ENCODE peak calls at places on chromosome 11, in five cellular contexts. J is spleen, X is upper lobe of left lung, N is H1, D is esophagus muscularis mucosa. V is an unnamed sample.
A peak's percentile ranks its signal among the peaks of the same experiment; 100 is the strongest.

GRCh38 chr11:78763664-78764063 is 189.0 kb upstream of the NARS2 start:
- DNase-seq in J (no peak), N (no peak), X (no peak), D (no peak), V (no peak)

GRCh38 chr11:108973402-108974119 is 308.7 kb downstream of the DDX10 start:
- DNase-seq in J (no peak), N (no peak), X (no peak), D (no peak), V (no peak)

GRCh38 chr11:79493555-79494171 is 52.8 kb upstream of the TENM4 start:
- DNase-seq in X (peak; percentile 3), N (peak; percentile 98), D (no peak), J (peak; percentile 81), V (peak; percentile 81)

GRCh38 chr11:130994043-130994442 is 77.8 kb upstream of the SNX19 start:
- DNase-seq in D (no peak), N (no peak), X (no peak), J (no peak), V (no peak)

GRCh38 chr11:11931461-11932055 is 76.9 kb downstream of the DKK3 start:
- DNase-seq in N (no peak), D (no peak), J (no peak), X (no peak), V (no peak)

GRCh38 chr11:1827095-1827797 is 7.5 kb upstream of the SYT8 start:
- DNase-seq in D (no peak), X (peak; percentile 82), J (no peak), N (no peak), V (peak; percentile 65)

GRCh38 chr11:69427337-69427736 is 54.1 kb upstream of the LINC01488 start:
- DNase-seq in X (no peak), N (no peak), J (peak; percentile 50), D (no peak), V (no peak)

GRCh38 chr11:123316003-123316402 is 114.1 kb upstream of the GRAMD1B start:
- DNase-seq in D (no peak), X (no peak), N (no peak), J (no peak), V (no peak)

GRCh38 chr11:18171377-18172000 is 1.1 kb upstream of the MRGPRX4 start:
- DNase-seq in D (no peak), X (no peak), J (no peak), N (no peak), V (no peak)

GRCh38 chr11:47071871-47072270 is 104.8 kb downstream of the ARFGAP2 start:
- DNase-seq in N (no peak), D (no peak), X (no peak), J (no peak), V (no peak)

GRCh38 chr11:19187880-19188279 is 13.9 kb downstream of the CSRP3 start:
- DNase-seq in J (no peak), X (peak; percentile 14), N (no peak), D (no peak), V (no peak)

GRCh38 chr11:85718991-85719807 is 33.2 kb upstream of the CCDC89 start:
- DNase-seq in D (no peak), J (no peak), N (peak; percentile 54), X (no peak), V (no peak)

GRCh38 chr11:12276831-12277475 is 100.4 kb upstream of the PARVA start:
- DNase-seq in D (no peak), X (no peak), N (no peak), J (no peak), V (peak; percentile 29)

GRCh38 chr11:92894197-92894596 is 75.3 kb upstream of the MTNR1B start:
- DNase-seq in N (no peak), X (no peak), D (no peak), J (no peak), V (no peak)

GRCh38 chr11:80281194-80281593 is 840.4 kb upstream of the TENM4 start:
- DNase-seq in N (no peak), X (no peak), J (no peak), D (no peak), V (no peak)

GRCh38 chr11:70528794-70529580 is 130.7 kb downstream of the CTTN start:
- DNase-seq in D (no peak), N (no peak), X (no peak), J (peak; percentile 46), V (no peak)

GRCh38 chr11:7964261-7964660 is 986 bp downstream of the NLRP10 start:
- DNase-seq in D (no peak), X (no peak), N (no peak), J (no peak), V (no peak)

GRCh38 chr11:2090172-2091111 is 48.7 kb downstream of the IGF2 start:
- DNase-seq in X (peak; percentile 70), J (peak; percentile 61), N (peak; percentile 38), D (no peak), V (peak; percentile 75)

GRCh38 chr11:61594907-61595257 is 14.0 kb upstream of the SYT7 start:
- DNase-seq in J (no peak), D (no peak), X (no peak), N (no peak), V (no peak)

GRCh38 chr11:119863811-119864601 is 135.0 kb upstream of the NECTIN1 start:
- DNase-seq in D (no peak), N (no peak), X (peak; percentile 23), J (peak; percentile 38), V (no peak)

GRCh38 chr11:63767415-63768231 is 952 bp downstream of the ZFTA start:
- DNase-seq in X (peak; percentile 47), J (no peak), N (peak; percentile 78), D (no peak), V (no peak)

GRCh38 chr11:63769044-63769718 is 606 bp upstream of the ZFTA start:
- DNase-seq in J (peak; percentile 82), D (no peak), X (peak; percentile 91), N (peak; percentile 72), V (peak; percentile 70)

GRCh38 chr11:63766501-63767270 is 1.9 kb downstream of the ZFTA start:
- DNase-seq in D (no peak), J (no peak), N (no peak), X (peak; percentile 61), V (no peak)

GRCh38 chr11:63769719-63770443 is 1.3 kb upstream of the ZFTA start:
- DNase-seq in D (no peak), J (no peak), N (peak; percentile 67), X (no peak), V (no peak)

DNA sequence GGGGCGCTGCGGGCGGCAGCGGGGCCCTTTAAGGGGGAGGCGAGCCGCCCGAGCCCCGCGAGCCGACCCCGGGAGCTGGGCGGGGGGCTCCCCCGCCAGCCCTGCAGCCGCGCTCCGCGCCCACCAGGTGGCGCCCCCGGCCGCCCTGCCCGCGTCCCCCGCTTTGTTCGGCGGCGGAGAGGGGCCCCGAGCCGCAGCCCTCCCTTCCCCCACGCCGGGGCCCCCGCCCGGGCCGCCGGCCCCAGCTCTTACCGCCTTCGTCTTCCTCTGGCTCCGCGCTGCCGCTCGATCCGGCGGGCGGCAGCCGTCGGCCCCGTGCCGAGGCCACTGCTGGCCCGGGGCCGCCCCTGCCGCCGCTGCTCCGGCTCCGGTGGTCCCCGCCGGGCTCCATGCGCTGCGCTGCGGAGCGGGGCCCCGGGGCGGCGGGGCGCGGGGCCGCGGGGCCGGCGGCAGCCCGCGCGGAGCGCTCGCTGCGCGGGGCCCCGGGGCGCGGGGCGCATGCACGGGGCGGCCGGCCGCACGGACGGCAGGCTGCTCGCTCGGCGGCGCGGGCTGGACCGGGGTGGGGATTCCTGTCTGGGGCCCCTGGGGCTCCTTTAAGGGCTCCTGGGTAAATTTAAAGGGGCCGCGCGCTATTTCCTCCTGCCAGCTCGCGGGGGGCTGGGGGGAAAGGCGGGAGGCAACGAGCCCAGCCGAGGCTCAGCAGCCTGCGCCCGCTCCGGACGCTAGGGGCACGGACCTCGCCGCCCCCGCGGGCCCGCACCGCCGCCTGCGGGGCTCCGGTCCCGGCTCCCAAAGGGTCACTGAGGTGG is at the start of gene ZFTA:
- DNase-seq in X (peak; percentile 93), D (no peak), N (peak; percentile 90), J (peak; percentile 90), V (peak; percentile 79)
- TF ChIP-seq POLR2AphosphoS5 in X (no peak), D (no peak), N (no peak), J (no peak), V (no peak)

DNA sequence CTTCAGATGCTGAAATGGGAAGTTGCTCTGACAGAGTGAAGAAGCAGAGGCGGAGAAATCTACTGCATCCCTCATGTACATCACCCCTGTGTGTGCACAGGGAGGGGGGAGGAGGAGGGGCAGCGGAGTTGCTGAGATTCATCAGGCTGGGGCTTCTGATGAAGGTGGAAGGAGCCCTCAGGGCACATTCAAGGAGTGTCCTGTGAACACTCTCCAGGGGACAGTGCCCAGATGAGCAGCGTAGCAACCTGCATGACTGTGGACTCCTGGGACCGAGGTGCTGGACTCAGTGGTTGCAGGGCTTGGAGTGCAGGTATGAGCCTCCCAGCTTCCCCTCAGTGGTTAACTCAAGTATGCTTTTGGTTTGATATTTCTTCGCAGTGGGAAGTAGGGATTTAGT is 257.8 kb upstream of the B3GAT1 start:
- DNase-seq in N (no peak), D (peak; percentile 85), X (no peak), J (peak; percentile 49), V (peak; percentile 28)
- H3K9me3 ChIP-seq in N (no peaks in the 10 kb centered on the region), D (peaks cover 6% of the 10 kb centered on the region), X (peaks cover 3% of the 10 kb centered on the region), J (no peaks in the 10 kb centered on the region), V (peaks cover 4% of the 10 kb centered on the region)

DNA sequence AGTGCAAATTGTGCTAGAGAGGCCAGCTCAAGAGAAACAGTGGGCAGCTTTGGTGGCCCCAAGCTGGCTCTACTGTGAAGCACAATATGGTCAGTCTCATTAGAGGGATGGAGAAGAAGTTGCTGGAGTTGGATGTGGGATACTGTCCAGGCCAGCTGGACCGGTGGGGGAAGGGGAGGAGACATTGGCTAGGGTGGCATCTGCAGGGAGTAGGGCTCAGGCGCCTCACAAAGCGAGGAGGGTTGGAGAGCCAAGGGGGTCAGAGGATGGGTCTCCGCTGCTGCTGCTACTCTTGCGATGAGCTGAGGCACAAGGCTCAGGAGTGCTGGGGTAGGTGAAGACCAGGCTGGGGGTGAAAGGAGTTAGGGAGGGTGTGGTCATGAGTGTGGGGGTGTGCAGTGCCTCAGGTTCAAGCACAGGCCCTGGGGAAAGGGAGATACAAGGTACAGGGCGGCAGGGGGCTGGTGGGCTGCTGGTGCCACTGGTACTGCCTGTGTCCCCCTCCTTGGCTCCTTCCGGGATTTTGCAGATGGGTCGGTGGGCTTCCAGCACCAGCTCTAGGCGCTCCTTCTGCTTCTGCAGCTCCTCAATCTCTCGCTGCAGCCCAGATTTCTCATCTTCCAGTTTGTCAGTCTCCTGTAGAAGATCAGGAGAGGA is 2.3 kb downstream of the CCDC85B start:
- DNase-seq in J (peak; percentile 81), N (no peak), D (no peak), X (no peak), V (no peak)
- TF ChIP-seq POLR2AphosphoS5 in J (no peak), N (no peak), D (no peak), X (no peak), V (no peak)

GRCh38 chr11:3357302-3357701 is 21.6 kb downstream of the ZNF195 start:
- DNase-seq in N (no peak), D (no peak), X (no peak), J (no peak), V (no peak)
- H3K9me3 ChIP-seq in N (peaks cover 50% of the 10 kb centered on the region), D (peaks cover 58% of the 10 kb centered on the region), X (peaks cover 71% of the 10 kb centered on the region), J (peaks cover 95% of the 10 kb centered on the region), V (peaks cover 41% of the 10 kb centered on the region)

GRCh38 chr11:64755681-64756361 is 4.0 kb downstream of the PYGM start:
- DNase-seq in X (no peak), D (no peak), J (peak; percentile 71), N (no peak), V (peak; percentile 53)
- TF ChIP-seq POLR2AphosphoS5 in X (no peak), D (no peak), J (no peak), N (no peak), V (no peak)

GRCh38 chr11:59336176-59336575 is 22.5 kb upstream of the OR5AN1 start:
- DNase-seq in J (no peak), D (no peak), X (no peak), N (no peak), V (no peak)
- H3K9me3 ChIP-seq in J (no peaks in the 10 kb centered on the region), D (peaks cover 10% of the 10 kb centered on the region), X (no peaks in the 10 kb centered on the region), N (no peaks in the 10 kb centered on the region), V (peaks cover 6% of the 10 kb centered on the region)

V was measured in suprapubic skin.